ENCODE peak calls at places on chromosomes 16 and 17, in eight cellular contexts. G is ovary, P is GM12878, W is adrenal gland, D is PC-3, O is RWPE2, A is cardiac muscle cell, N is IMR-90. F is an unnamed sample. For H3K4me1, the result is how much of the 10 kb centered on the place peaks cover.

GRCh38 chr17:31609331-31609730 is 217.9 kb downstream of the RAB11FIP4 start:
- DNase-seq in G (no peak), P (no peak), W (no peak), D (no peak), O (no peak), A (peak), N (no peak), F (no peak)

GRCh38 chr16:68893710-68894705 is 50.7 kb downstream of the TANGO6 start:
- DNase-seq in G (no peak), P (no peak), W (no peak), D (peak), O (no peak), A (peak), N (peak), F (no peak)

GRCh38 chr17:16358394-16358793 is 5.1 kb upstream of the CENPV start:
- DNase-seq in G (no peak), P (no peak), W (no peak), D (no peak), O (no peak), A (no peak), N (no peak), F (no peak)

GRCh38 chr16:15746332-15746731 is 96.3 kb downstream of the NDE1 start:
- DNase-seq in G (no peak), P (no peak), W (no peak), D (no peak), O (no peak), A (no peak), N (no peak), F (no peak)

GRCh38 chr17:29582254-29582765 is 7.1 kb downstream of the GIT1 start:
- DNase-seq in G (no peak), P (no peak), W (no peak), D (no peak), O (no peak), A (no peak), N (no peak), F (no peak)

GRCh38 chr17:64174686-64175456 is 44.9 kb upstream of the ERN1 start:
- DNase-seq in G (no peak), P (no peak), W (peak), D (no peak), O (no peak), A (no peak), N (peak), F (no peak)

GRCh38 chr16:46658925-46659324 is 30.1 kb downstream of the VPS35 start:
- DNase-seq in G (no peak), P (peak), W (peak), D (no peak), O (no peak), A (peak), N (no peak), F (no peak)

GRCh38 chr16:50011707-50012106 is 13.3 kb upstream of the CNEP1R1 start:
- DNase-seq in G (no peak), P (no peak), W (no peak), D (no peak), O (no peak), A (no peak), N (no peak), F (no peak)

GRCh38 chr16:68636818-68637217 is 8.3 kb upstream of the CDH3 start:
- DNase-seq in G (no peak), P (no peak), W (no peak), D (peak), O (no peak), A (no peak), N (no peak), F (no peak)

GRCh38 chr17:12530126-12530525 is 135.6 kb upstream of the MYOCD start:
- DNase-seq in G (no peak), P (no peak), W (no peak), D (no peak), O (no peak), A (peak), N (no peak), F (no peak)

GRCh38 chr16:79278506-79278905 is 322.0 kb downstream of the MAF start:
- DNase-seq in G (no peak), P (no peak), W (no peak), D (no peak), O (no peak), A (no peak), N (no peak), F (no peak)

GRCh38 chr16:35748621-35749252 is 2289.3 kb downstream of the TP53TG3F start:
- DNase-seq in G (no peak), P (no peak), W (no peak), D (no peak), O (no peak), A (no peak), N (no peak), F (no peak)

GRCh38 chr16:8571061-8571596 is 19.2 kb downstream of the TMEM114 start:
- DNase-seq in G (no peak), P (no peak), W (no peak), D (no peak), O (no peak), A (no peak), N (peak), F (no peak)

GRCh38 chr17:67171560-67171959 is 73.4 kb downstream of the HELZ start:
- DNase-seq in G (no peak), P (peak), W (no peak), D (no peak), O (no peak), A (no peak), N (no peak), F (no peak)

GRCh38 chr16:82345318-82345717 is 175.3 kb upstream of the MPHOSPH6 start:
- DNase-seq in G (no peak), P (no peak), W (no peak), D (no peak), O (no peak), A (no peak), N (no peak), F (no peak)

GRCh38 chr16:51971184-51971583 is 575.8 kb downstream of the TOX3 start:
- DNase-seq in G (no peak), P (no peak), W (no peak), D (no peak), O (no peak), A (peak), N (peak), F (no peak)

GRCh38 chr16:2835638-2836493 is 5.8 kb downstream of the ZG16B start:
- DNase-seq in G (no peak), P (no peak), W (no peak), D (peak), O (peak), A (peak), N (peak), F (no peak)

GRCh38 chr16:30741461-30741914 is 6.7 kb upstream of the PHKG2 start:
- DNase-seq in G (no peak), P (no peak), W (peak), D (peak), O (peak), A (peak), N (peak), F (no peak)

GRCh38 chr17:51536627-51537026 is 276.3 kb downstream of the UTP18 start:
- DNase-seq in G (no peak), P (no peak), W (no peak), D (no peak), O (no peak), A (no peak), N (no peak), F (no peak)

GRCh38 chr16:85652431-85653221 is 36.1 kb downstream of the GINS2 start:
- DNase-seq in G (peak), P (no peak), W (peak), D (peak), O (no peak), A (peak), N (peak), F (peak)

GRCh38 chr17:2295575-2295974 is 8.0 kb downstream of the SMG6 start:
- DNase-seq in G (no peak), P (no peak), W (no peak), D (no peak), O (no peak), A (no peak), N (peak), F (no peak)

GRCh38 chr16:89049484-89050118 is 44.1 kb upstream of the ACSF3 start:
- DNase-seq in G (no peak), P (no peak), W (no peak), D (no peak), O (no peak), A (no peak), N (no peak), F (no peak)

GRCh38 chr16:9992441-9992840 is 189.8 kb downstream of the GRIN2A start:
- DNase-seq in G (no peak), P (no peak), W (no peak), D (no peak), O (no peak), A (no peak), N (no peak), F (no peak)

GRCh38 chr17:28991779-28992178 is 14.1 kb downstream of the SEZ6 start:
- DNase-seq in G (no peak), P (no peak), W (no peak), D (no peak), O (no peak), A (no peak), N (no peak), F (no peak)

GRCh38 chr17:28792877-28793666 is 49.3 kb downstream of the TRAF4 start:
- DNase-seq in G (no peak), P (no peak), W (no peak), D (peak), O (no peak), A (no peak), N (peak), F (no peak)

GRCh38 chr17:31581491-31581890 is 190.0 kb downstream of the RAB11FIP4 start:
- DNase-seq in G (peak), P (no peak), W (peak), D (no peak), O (no peak), A (no peak), N (peak), F (no peak)

GRCh38 chr17:65774787-65775186 is 213.3 kb upstream of the AXIN2 start:
- DNase-seq in G (no peak), P (no peak), W (no peak), D (no peak), O (no peak), A (peak), N (no peak), F (no peak)

GRCh38 chr17:78991017-78991783 is 11.5 kb upstream of the LGALS3BP start:
- DNase-seq in G (peak), P (no peak), W (peak), D (no peak), O (peak), A (no peak), N (no peak), F (no peak)

GRCh38 chr17:48513653-48514482 is 16.9 kb downstream of the HOXB1 start:
- DNase-seq in G (no peak), P (no peak), W (no peak), D (no peak), O (no peak), A (no peak), N (no peak), F (no peak)

GRCh38 chr17:81431545-81432482 is 36.6 kb downstream of the BAHCC1 start:
- DNase-seq in G (no peak), P (no peak), W (no peak), D (no peak), O (no peak), A (no peak), N (no peak), F (no peak)
- H3K4me1 ChIP-seq in G (under half), P (under half), W (under half), D (under half), O (under half), A (under half), N (under half), F (under half)

GRCh38 chr17:80359422-80360110 is 55.4 kb upstream of the ENDOV start:
- DNase-seq in G (peak), P (no peak), W (no peak), D (no peak), O (no peak), A (no peak), N (no peak), F (no peak)
- H3K4me3 ChIP-seq in G (no peak), P (no peak), W (no peak), D (no peak), O (no peak), A (no peak), N (no peak), F (no peak)

DNA sequence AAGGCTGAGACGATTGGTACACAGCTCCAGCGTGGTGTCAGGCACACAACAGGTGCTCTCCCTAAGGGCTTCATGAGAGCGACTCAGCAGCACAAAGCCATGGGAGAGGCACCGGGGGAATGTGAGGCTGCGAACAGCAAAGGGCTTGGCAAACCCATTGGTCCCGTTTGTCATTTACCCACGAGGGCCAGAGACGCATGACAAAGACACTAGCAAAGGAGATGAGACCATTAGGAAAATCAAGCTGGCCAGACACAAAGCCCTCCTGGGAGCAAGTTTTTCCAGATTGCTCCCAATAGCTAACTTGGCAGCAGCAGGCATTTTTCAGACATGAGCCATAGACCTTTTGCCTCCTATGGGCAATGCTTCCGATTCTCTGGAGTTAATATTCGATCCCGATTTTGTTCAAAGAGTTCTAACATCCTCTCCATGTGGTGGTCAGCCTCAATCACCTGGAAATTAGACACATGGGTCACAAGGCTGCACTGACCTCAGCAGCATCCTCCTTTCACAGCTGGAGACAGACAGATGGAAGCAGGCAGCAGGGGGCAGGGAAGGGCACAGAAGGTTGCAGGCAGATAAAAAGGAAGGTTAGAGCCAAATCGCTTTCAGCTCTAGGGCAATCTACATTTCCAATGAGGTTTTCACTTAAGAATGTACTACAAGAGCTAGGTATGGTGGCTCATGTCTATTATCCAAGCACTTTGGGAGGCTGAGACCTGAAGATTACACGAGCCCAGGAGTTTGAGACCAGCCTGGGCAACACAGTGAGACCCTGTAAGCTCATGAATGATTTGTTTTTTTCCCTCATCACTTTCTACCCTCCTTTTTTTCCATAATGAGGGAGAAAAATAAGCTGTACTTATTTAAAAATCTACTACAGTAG is 38.1 kb downstream of the TK2 start:
- DNase-seq in G (peak), P (no peak), W (peak), D (peak), O (no peak), A (no peak), N (peak), F (no peak)
- H3K4me1 ChIP-seq in G (under half), P (under half), W (under half), D (half or more), O (half or more), A (under half), N (under half), F (under half)

DNA sequence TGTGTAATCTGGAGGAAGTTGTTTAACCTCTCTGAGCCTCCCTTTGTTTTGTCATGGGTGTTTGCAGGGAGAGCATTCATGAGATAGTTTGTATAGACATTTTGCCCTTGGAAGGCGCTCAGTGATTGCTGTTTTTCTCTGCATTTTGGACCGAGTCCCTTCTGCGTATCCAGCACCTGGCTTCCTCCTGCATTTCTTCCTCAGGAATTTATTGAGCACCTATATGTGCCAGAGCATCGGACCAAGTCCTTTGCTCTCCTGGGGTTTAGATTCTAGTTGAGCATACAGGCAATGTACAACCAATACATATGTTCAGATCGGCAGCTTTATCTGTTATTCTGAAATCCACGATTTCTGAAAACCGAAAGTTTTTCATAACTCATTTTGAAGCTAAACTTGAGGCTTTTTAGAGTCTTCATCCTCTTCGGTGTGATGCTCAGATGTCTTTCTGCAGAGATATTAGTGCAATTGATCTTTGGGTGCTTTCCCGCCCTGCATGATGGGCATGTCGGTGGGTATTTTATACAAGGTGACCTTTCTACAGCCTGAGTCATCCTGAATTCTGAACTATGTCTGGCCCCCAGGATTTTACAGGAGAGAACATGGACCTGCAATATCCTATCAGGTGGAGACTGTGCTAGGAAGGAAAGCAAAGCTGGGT is 4.1 kb downstream of the IL4R start:
- DNase-seq in G (no peak), P (no peak), W (no peak), D (no peak), O (no peak), A (no peak), N (no peak), F (no peak)
- H3K4me3 ChIP-seq in G (no peak), P (peak), W (no peak), D (no peak), O (no peak), A (no peak), N (no peak), F (no peak)

F was measured in uterus.